ENCODE peak calls at places on chromosomes 11 and 22, in five cellular contexts. U is RWPE1; Y is T-helper 2 cell; A is activated CD4-positive, alpha-beta T cell treated with anti-CD3 and anti-CD28 coated beads for 1 hour; O is activated naive CD8-positive, alpha-beta T cell treated with anti-CD3 and anti-CD28 coated beads, Interleukin-2, amount 10 ng/mL, durations not matched to agents 7 days and 5 days. S is an unnamed sample.

GRCh38 chr11:91220476-91221202 is 997.8 kb upstream of the CHORDC1 start:
- DNase-seq in U (peak), Y (no peak), A (no peak), O (no peak), S (no peak)

GRCh38 chr11:46366661-46367161 is 14.8 kb upstream of the MDK start:
- DNase-seq in U (no peak), Y (no peak), A (no peak), O (no peak), S (no peak)

GRCh38 chr11:2077061-2077802 is 62.0 kb downstream of the IGF2 start:
- DNase-seq in U (peak), Y (peak), A (no peak), O (peak), S (peak)

GRCh38 chr22:19331975-19332374 is 40.5 kb upstream of the CLTCL1 start:
- DNase-seq in U (no peak), Y (no peak), A (no peak), O (no peak), S (no peak)

GRCh38 chr11:69963533-69964246 is 114.4 kb upstream of the ANO1 start:
- DNase-seq in U (no peak), Y (no peak), A (no peak), O (no peak), S (no peak)

GRCh38 chr11:109508943-109509342 is 87.0 kb downstream of the C11orf87 start:
- DNase-seq in U (no peak), Y (no peak), A (no peak), O (no peak), S (no peak)

GRCh38 chr11:34345012-34345804 is 12.6 kb downstream of the ABTB2 start:
- DNase-seq in U (peak), Y (no peak), A (no peak), O (no peak), S (no peak)

GRCh38 chr11:69499946-69500284 is 18.5 kb downstream of the LINC01488 start:
- DNase-seq in U (no peak), Y (no peak), A (no peak), O (no peak), S (no peak)

GRCh38 chr11:94768602-94769511 is 701 bp downstream of the AMOTL1 start:
- DNase-seq in U (no peak), Y (no peak), A (no peak), O (peak), S (peak)

GRCh38 chr11:83122766-83123165 is 34.2 kb upstream of the PCF11 start:
- DNase-seq in U (no peak), Y (peak), A (no peak), O (no peak), S (no peak)

GRCh38 chr11:5507586-5508305 is 2.0 kb downstream of the UBQLN3 start:
- DNase-seq in U (no peak), Y (no peak), A (no peak), O (no peak), S (no peak)

GRCh38 chr22:32858121-32858703 is 56.7 kb downstream of the TIMP3 start:
- DNase-seq in U (no peak), Y (no peak), A (no peak), O (no peak), S (no peak)

GRCh38 chr11:8531312-8531711 is 62.7 kb downstream of the STK33 start:
- DNase-seq in U (no peak), Y (no peak), A (no peak), O (no peak), S (no peak)

GRCh38 chr11:92397356-92397755 is 172.7 kb downstream of the FAT3 start:
- DNase-seq in U (no peak), Y (no peak), A (no peak), O (no peak), S (no peak)

GRCh38 chr11:124674168-124674517 is 439 bp downstream of the SPA17 start:
- DNase-seq in U (no peak), Y (no peak), A (no peak), O (no peak), S (no peak)

S was measured in lung microvascular endothelial cell.